ENCODE peak calls at places on chromosomes 12 and 14, in four cellular contexts. O, P, L and D are unnamed samples.

GRCh38 chr14:98949031-98949430 is 323.0 kb downstream of the BCL11B start:
- DNase-seq in O (no peak), P (no peak), L (no peak), D (no peak)

GRCh38 chr12:48351022-48351708 is 446 bp upstream of the ZNF641 start:
- DNase-seq in P (peak), O (no peak), L (peak), D (peak)

GRCh38 chr12:89875225-89875624 is 166.6 kb upstream of the ATP2B1 start:
- DNase-seq in P (no peak), L (no peak), O (no peak), D (no peak)

GRCh38 chr14:38824691-38825090 is 278.3 kb downstream of the SEC23A start:
- DNase-seq in P (no peak), O (no peak), L (no peak), D (no peak)

GRCh38 chr14:55451950-55452349 is 11.5 kb upstream of the TBPL2 start:
- DNase-seq in L (no peak), O (no peak), P (no peak), D (no peak)

GRCh38 chr12:105724651-105725050 is 394.2 kb downstream of the C12orf75 start:
- DNase-seq in P (no peak), L (peak), O (no peak), D (no peak)

GRCh38 chr12:18546399-18546798 is 191.4 kb downstream of the PLCZ1 start:
- DNase-seq in O (no peak), L (peak), P (peak), D (no peak)

GRCh38 chr14:104226421-104227385 is 88.3 kb downstream of the KIF26A start:
- DNase-seq in L (no peak), P (no peak), O (peak), D (no peak)

GRCh38 chr12:26832817-26833691 is at the start of gene ITPR2:
- DNase-seq in O (peak), L (peak), P (peak), D (peak)

GRCh38 chr12:75964150-75964549 is 67.4 kb downstream of the PHLDA1 start:
- DNase-seq in O (peak), P (peak), L (no peak), D (no peak)

GRCh38 chr12:90987101-90987500 is 17.7 kb downstream of the EPYC start:
- DNase-seq in P (no peak), L (peak), O (no peak), D (no peak)

GRCh38 chr14:104784846-104785707 is 10.5 kb downstream of the AKT1 start:
- DNase-seq in L (no peak), O (no peak), P (no peak), D (no peak)

GRCh38 chr12:59827767-59828166 is 231.9 kb downstream of the SLC16A7 start:
- DNase-seq in L (no peak), O (no peak), P (no peak), D (no peak)

GRCh38 chr14:60331201-60332045 is 82.4 kb downstream of the PPM1A start:
- DNase-seq in P (peak), O (peak), L (peak), D (peak)

GRCh38 chr14:36212987-36213386 is 36.5 kb upstream of the PTCSC3 start:
- DNase-seq in L (no peak), O (no peak), P (no peak), D (no peak)

GRCh38 chr14:100484531-100485267 is 102.5 kb downstream of the BEGAIN start:
- DNase-seq in P (no peak), L (no peak), O (no peak), D (no peak)

GRCh38 chr12:114321524-114321923 is 84.4 kb downstream of the TBX5 start:
- DNase-seq in L (no peak), O (no peak), P (no peak), D (no peak)

GRCh38 chr12:28780096-28780495 is 369.0 kb upstream of the FAR2 start:
- DNase-seq in P (peak), O (no peak), L (peak), D (no peak)

GRCh38 chr12:78128236-78128635 is 297.5 kb downstream of the NAV3 start:
- DNase-seq in O (no peak), P (no peak), L (no peak), D (no peak)

GRCh38 chr12:75724913-75725312 is 213.5 kb upstream of the KRR1 start:
- DNase-seq in O (no peak), L (peak), P (peak), D (no peak)

GRCh38 chr14:103317251-103317650 is 16.8 kb upstream of the EIF5 start:
- DNase-seq in P (no peak), L (no peak), O (no peak), D (no peak)

GRCh38 chr12:6529291-6529737 is 5.0 kb upstream of the GAPDH start:
- DNase-seq in O (no peak), L (no peak), P (no peak), D (no peak)

GRCh38 chr12:10409387-10409786 is at the start of gene KLRC4:
- DNase-seq in O (no peak), L (peak), P (no peak), D (no peak)

GRCh38 chr12:92065018-92065499 is 80.6 kb downstream of the BTG1 start:
- DNase-seq in L (no peak), O (no peak), P (peak), D (no peak)

GRCh38 chr12:127881371-127882140 is 385.4 kb upstream of the TMEM132C start:
- DNase-seq in O (no peak), P (no peak), L (no peak), D (no peak)

GRCh38 chr14:68541128-68541896 is 251.6 kb downstream of the ZFP36L1 start:
- DNase-seq in O (no peak), P (no peak), L (no peak), D (no peak)

GRCh38 chr14:92353447-92353846 is 30.5 kb downstream of the SLC24A4 start:
- DNase-seq in O (no peak), L (no peak), P (no peak), D (no peak)

GRCh38 chr14:92351750-92352149 is 28.8 kb downstream of the SLC24A4 start:
- DNase-seq in O (no peak), L (no peak), P (no peak), D (no peak)

GRCh38 chr14:92356677-92357076 is 33.7 kb downstream of the SLC24A4 start:
- DNase-seq in L (no peak), O (no peak), P (no peak), D (no peak)

GRCh38 chr14:92348154-92348553 is 25.2 kb downstream of the SLC24A4 start:
- DNase-seq in O (no peak), L (peak), P (peak), D (no peak)

DNA sequence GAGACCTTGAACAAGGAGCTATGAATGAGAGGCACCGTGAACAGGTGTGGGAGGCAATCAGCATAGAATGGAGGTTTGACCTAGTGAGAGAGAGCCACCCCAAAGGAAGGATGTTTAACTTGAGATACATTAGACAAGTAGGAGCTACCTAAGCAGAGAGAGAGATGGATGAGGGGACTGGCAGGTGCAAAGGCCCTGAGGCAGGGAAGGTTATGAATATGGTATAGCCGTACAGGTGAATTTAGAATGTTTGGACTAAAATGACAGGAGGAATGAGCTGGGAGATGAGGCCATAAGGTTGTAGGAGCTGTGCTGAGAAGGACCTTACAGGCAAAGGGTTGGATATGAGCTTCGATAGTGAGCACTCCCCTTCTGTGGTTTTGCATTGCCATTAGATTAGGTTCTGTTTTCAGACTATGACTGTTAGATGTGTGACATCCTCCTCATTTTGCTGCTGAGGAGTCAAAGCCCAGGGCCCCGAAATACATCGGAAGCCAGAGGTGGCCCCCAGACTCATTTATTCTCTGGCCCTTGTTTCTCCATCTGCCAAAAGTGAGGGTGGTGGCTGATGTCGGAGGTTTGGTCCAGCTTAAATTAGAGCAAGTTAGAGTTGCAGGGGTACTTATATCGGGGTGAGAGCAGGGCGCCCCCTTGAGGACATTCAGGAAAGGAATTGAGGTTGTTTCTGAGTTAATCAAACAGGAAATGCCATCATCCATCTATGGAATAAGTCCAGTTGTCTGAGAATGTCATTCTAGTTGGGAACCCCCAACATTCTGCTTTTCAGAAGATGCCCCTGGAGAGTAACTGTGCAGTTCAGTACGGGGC is 29.4 kb downstream of the SLC24A4 start:
- DNase-seq in O (no peak), P (no peak), L (peak), D (no peak)
- TF ChIP-seq CTCF in O (no peak), P (peak), L (peak), D (peak)

GRCh38 chr12:85951823-85952222 is 77.7 kb downstream of the NTS start:
- DNase-seq in O (no peak), P (peak), L (peak), D (no peak)
- TF ChIP-seq CTCF in O (no peak), P (peak), L (peak), D (peak)

GRCh38 chr12:68393398-68393797 is 61.2 kb upstream of the MDM1 start:
- DNase-seq in L (no peak), O (no peak), P (no peak), D (no peak)
- TF ChIP-seq CTCF in L (no peak), O (no peak), P (no peak), D (no peak)

GRCh38 chr14:65258391-65258790 is 154.1 kb upstream of the FUT8 start:
- DNase-seq in L (peak), O (no peak), P (no peak), D (no peak)

GRCh38 chr14:65257405-65257804 is 155.1 kb upstream of the MAX start:
- DNase-seq in O (no peak), P (no peak), L (no peak), D (no peak)

GRCh38 chr14:65255029-65255545 is 152.8 kb upstream of the MAX start:
- DNase-seq in O (no peak), P (peak), L (peak), D (no peak)

GRCh38 chr14:65256714-65257113 is 154.4 kb upstream of the MAX start:
- DNase-seq in L (no peak), O (no peak), P (no peak), D (no peak)

DNA sequence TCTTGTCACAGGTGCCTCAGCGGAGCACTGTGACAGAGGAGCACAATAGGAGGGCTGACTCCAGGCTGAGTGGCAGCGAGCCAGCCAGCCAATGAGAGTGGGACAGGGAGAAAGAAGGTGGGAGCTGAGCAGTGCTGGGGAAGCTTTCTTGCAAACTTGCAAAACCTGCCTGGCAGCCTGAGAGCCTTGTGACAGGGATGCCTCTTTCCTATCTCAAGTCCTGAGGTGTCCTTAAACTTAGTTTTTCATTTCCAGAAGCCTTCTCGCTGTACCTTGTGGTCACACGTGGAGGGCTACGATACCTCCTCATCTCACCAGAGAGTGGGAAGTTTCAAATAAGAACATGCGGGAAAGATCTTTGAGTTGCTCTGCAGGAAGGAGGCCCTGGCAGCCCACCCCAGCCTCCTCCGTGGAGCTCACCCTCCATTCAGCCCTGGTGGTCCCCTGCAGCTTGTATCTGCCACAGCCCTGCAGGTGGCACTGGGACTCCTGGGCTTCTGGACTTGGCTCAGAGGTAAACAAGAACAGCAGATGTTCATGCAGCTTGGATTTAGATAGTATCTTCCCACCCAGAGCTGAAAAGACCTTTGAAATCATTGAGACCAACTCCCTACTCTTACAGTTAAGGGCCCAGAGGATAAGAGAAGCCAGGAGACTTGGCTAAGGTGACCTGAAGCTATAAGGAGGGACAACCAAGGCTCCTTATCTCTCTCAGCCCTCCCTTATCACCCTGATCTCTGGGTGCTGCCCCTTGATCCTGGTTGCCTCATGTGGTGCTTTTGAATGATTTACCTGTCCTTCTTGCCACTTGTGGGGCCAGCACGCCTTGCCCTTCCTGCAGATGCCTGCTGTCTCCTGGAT is 153.5 kb upstream of the MAX start:
- DNase-seq in O (peak), L (no peak), P (peak), D (peak)
- TF ChIP-seq CTCF in O (peak), L (no peak), P (peak), D (peak)